ENCODE peak calls at places on chromosomes 4 and X, in ten cellular contexts. Y is PC-3, A is fibroblast of lung, H is GM23338, W is HepG2, C is astrocyte, P is mammary epithelial cell, F is GM23248, G is HCT116, J is PC-9. I is an unnamed sample.
A peak's percentile ranks its signal among the peaks of the same experiment; 100 is the strongest.

GRCh38 chr4:76206222-76206942 is 7.2 kb downstream of the SCARB2 start:
- DNase-seq in Y (no peak), A (peak; percentile 20), H (no peak), W (no peak), C (no peak), P (no peak), F (peak; percentile 62), G (no peak), J (no peak), I (no peak)

GRCh38 chr4:69650872-69651271 is 2.2 kb downstream of the UGT2A1 start:
- DNase-seq in Y (no peak), A (no peak), H (no peak), W (no peak), C (no peak), P (no peak), F (no peak), G (no peak), J (no peak), I (no peak)

GRCh38 chrX:78624884-78625283 is 34.2 kb downstream of the RTL3 start:
- DNase-seq in Y (no peak), A (no peak), H (no peak), W (no peak), C (no peak), P (no peak), F (no peak), G (no peak), J (no peak), I (no peak)

GRCh38 chr4:48375651-48376291 is 34.4 kb downstream of the SLAIN2 start:
- DNase-seq in Y (peak; percentile 91), A (peak; percentile 96), H (no peak), W (peak; percentile 58), C (peak; percentile 73), P (peak; percentile 83), F (peak; percentile 80), G (peak; percentile 1), J (peak; percentile 84), I (peak; percentile 36)

GRCh38 chr4:12703076-12703475 is 781.1 kb downstream of the RAB28 start:
- DNase-seq in Y (no peak), A (no peak), H (no peak), W (no peak), C (no peak), P (no peak), F (no peak), G (no peak), J (no peak), I (no peak)

GRCh38 chr4:3599951-3600350 is 67.7 kb upstream of the LRPAP1 start:
- DNase-seq in Y (no peak), A (no peak), H (no peak), W (no peak), C (no peak), P (no peak), F (no peak), G (no peak), J (no peak), I (no peak)

GRCh38 chrX:102746134-102746584 is 25.6 kb downstream of the GPRASP3 start:
- DNase-seq in Y (no peak), A (peak; percentile 10), H (peak; percentile 49), W (no peak), C (no peak), P (no peak), F (peak; percentile 67), G (no peak), J (no peak), I (peak; percentile 50)

GRCh38 chrX:53077207-53078197 is 4.7 kb upstream of the TSPYL2 start:
- DNase-seq in Y (no peak), A (no peak), H (peak; percentile 14), W (no peak), C (no peak), P (no peak), F (no peak), G (no peak), J (no peak), I (no peak)

GRCh38 chr4:122003335-122003734 is 51.5 kb upstream of the TRPC3 start:
- DNase-seq in Y (peak; percentile 44), A (no peak), H (peak; percentile 89), W (peak; percentile 64), C (no peak), P (no peak), F (peak; percentile 12), G (peak; percentile 42), J (no peak), I (peak; percentile 59)

GRCh38 chr4:153075256-153075630 is 129.0 kb upstream of the TRIM2 start:
- DNase-seq in Y (no peak), A (no peak), H (no peak), W (no peak), C (no peak), P (no peak), F (no peak), G (no peak), J (no peak), I (no peak)

GRCh38 chrX:125236955-125237354 is 82.7 kb upstream of the TEX13C start:
- DNase-seq in Y (no peak), A (no peak), H (no peak), W (no peak), C (no peak), P (no peak), F (no peak), G (no peak), J (no peak), I (no peak)

GRCh38 chr4:71210831-71211230 is 128.0 kb upstream of the SLC4A4 start:
- DNase-seq in Y (no peak), A (no peak), H (no peak), W (no peak), C (peak; percentile 70), P (no peak), F (peak; percentile 56), G (no peak), J (no peak), I (no peak)

GRCh38 chr4:131348258-131348657 is 1800.8 kb upstream of the PCDH10 start:
- DNase-seq in Y (no peak), A (no peak), H (no peak), W (no peak), C (no peak), P (no peak), F (no peak), G (no peak), J (no peak), I (no peak)

GRCh38 chr4:131344761-131345160 is 1804.3 kb upstream of the PCDH10 start:
- DNase-seq in Y (no peak), A (no peak), H (peak; percentile 4), W (no peak), C (no peak), P (no peak), F (no peak), G (no peak), J (no peak), I (no peak)

DNA sequence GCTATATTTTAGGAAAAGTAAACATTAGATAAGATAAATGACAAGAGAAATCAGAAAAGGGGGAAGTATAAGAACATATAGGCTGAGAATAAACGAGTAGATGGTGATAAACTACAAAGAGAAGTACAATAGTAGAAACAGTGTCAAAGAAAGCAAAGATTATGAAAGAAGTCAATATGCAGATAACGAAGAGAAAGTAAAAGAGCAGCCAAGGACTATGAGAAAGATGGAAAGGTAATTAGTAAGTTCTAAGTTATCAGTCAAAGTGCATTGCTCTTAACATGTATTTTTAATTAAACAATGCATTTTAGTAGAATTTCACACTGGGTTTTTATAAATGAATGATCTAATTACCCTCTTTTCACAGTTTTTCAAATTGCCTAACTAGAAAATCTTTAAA is 1801.3 kb upstream of the PCDH10 start:
- DNase-seq in Y (no peak), A (no peak), H (no peak), W (no peak), C (no peak), P (no peak), F (no peak), G (no peak), J (no peak), I (no peak)
- TF ChIP-seq EZH2 in Y (no peak), A (no peak), H (no peak), W (no peak), C (no peak), P (no peak), F (no peak), G (no peak), J (no peak), I (no peak)

GRCh38 chr4:118682928-118683327 is 2.3 kb upstream of the METTL14 start:
- DNase-seq in Y (peak; percentile 45), A (peak; percentile 55), H (peak; percentile 72), W (peak; percentile 30), C (no peak), P (peak; percentile 5), F (peak; percentile 71), G (no peak), J (no peak), I (peak; percentile 11)
- H2AFZ ChIP-seq in Y (no peak overlapping the region), A (no peak overlapping the region), H (peak overlapping the region; percentile 80), W (peak overlapping the region; percentile 97), C (peak overlapping the region; percentile 62), P (peak overlapping the region; percentile 83), F (peak overlapping the region; percentile 52), G (peak overlapping the region; percentile 85), J (no peak overlapping the region), I (peak overlapping the region; percentile 68)

GRCh38 chrX:19122641-19123009 is 357 bp upstream of the ADGRG2 start:
- DNase-seq in Y (no peak), A (no peak), H (peak; percentile 15), W (no peak), C (no peak), P (no peak), F (no peak), G (no peak), J (no peak), I (no peak)

GRCh38 chrX:19121898-19122640 is at the start of gene ADGRG2:
- DNase-seq in Y (peak; percentile 48), A (peak; percentile 24), H (peak; percentile 48), W (no peak), C (peak; percentile 7), P (peak; percentile 25), F (peak; percentile 42), G (no peak), J (no peak), I (peak; percentile 49)

GRCh38 chrX:19121466-19121865 is 802 bp downstream of the ADGRG2 start:
- DNase-seq in Y (no peak), A (no peak), H (no peak), W (no peak), C (no peak), P (no peak), F (no peak), G (no peak), J (no peak), I (no peak)
- TF ChIP-seq EZH2 in Y (no peak), A (no peak), H (no peak), W (no peak), C (no peak), P (no peak), F (no peak), G (no peak), J (no peak), I (no peak)

GRCh38 chr4:10212901-10213300 is 96.3 kb upstream of the WDR1 start:
- DNase-seq in Y (no peak), A (no peak), H (no peak), W (no peak), C (no peak), P (no peak), F (no peak), G (no peak), J (no peak), I (no peak)
- H2AFZ ChIP-seq in Y (no peak overlapping the region), A (no peak overlapping the region), H (no peak overlapping the region), W (no peak overlapping the region), C (no peak overlapping the region), P (no peak overlapping the region), F (no peak overlapping the region), G (no peak overlapping the region), J (no peak overlapping the region), I (no peak overlapping the region)

I was measured in hepatocyte.